ENCODE peak calls at places on chromosomes 1 and 21, in six cellular contexts. U is HepG2, S is GM12878, G is GM12892, W is K562, N is H1. F is an unnamed sample.
A peak's percentile ranks its signal among the peaks of the same experiment; 100 is the strongest.

GRCh38 chr1:216223521-216223920 is 199.7 kb downstream of the USH2A start:
- DNase-seq in U (no peak), S (no peak), G (no peak), W (no peak), N (no peak), F (no peak)

GRCh38 chr1:229033480-229033879 is 237.4 kb upstream of the RAB4A start:
- DNase-seq in U (no peak), S (no peak), G (no peak), W (no peak), N (no peak), F (no peak)

GRCh38 chr21:17613242-17613676 is 558 bp upstream of the BTG3 start:
- DNase-seq in U (no peak), S (no peak), G (no peak), W (no peak), N (no peak), F (peak; percentile 20)

GRCh38 chr1:18915341-18915740 is 13.0 kb upstream of the ALDH4A1 start:
- DNase-seq in U (no peak), S (no peak), G (no peak), W (no peak), N (no peak), F (no peak)

GRCh38 chr1:90614872-90615271 is 102.2 kb downstream of the BARHL2 start:
- DNase-seq in U (no peak), S (no peak), G (no peak), W (peak; percentile 15), N (no peak), F (no peak)

GRCh38 chr1:42146127-42146915 is 6.9 kb upstream of the GUCA2B start:
- DNase-seq in U (no peak), S (no peak), G (no peak), W (no peak), N (no peak), F (no peak)

GRCh38 chr1:247304046-247304445 is 27.6 kb downstream of the ZNF496 start:
- DNase-seq in U (no peak), S (no peak), G (no peak), W (no peak), N (no peak), F (no peak)

GRCh38 chr1:27504588-27505419 is 14.8 kb upstream of the WASF2 start:
- DNase-seq in U (peak; percentile 92), S (no peak), G (no peak), W (peak; percentile 67), N (no peak), F (no peak)

GRCh38 chr21:16588433-16588860 is 858.7 kb downstream of the USP25 start:
- DNase-seq in U (no peak), S (no peak), G (no peak), W (no peak), N (no peak), F (no peak)

GRCh38 chr1:59072017-59072947 is 224.6 kb upstream of the FGGY start:
- DNase-seq in U (no peak), S (no peak), G (no peak), W (no peak), N (no peak), F (no peak)

GRCh38 chr1:233172201-233172600 is 123.3 kb downstream of the PCNX2 start:
- DNase-seq in U (peak; percentile 11), S (no peak), G (no peak), W (no peak), N (no peak), F (no peak)

GRCh38 chr1:24861821-24862727 is 68.0 kb downstream of the RUNX3 start:
- DNase-seq in U (no peak), S (no peak), G (no peak), W (no peak), N (no peak), F (no peak)

GRCh38 chr1:55015123-55015522 is 16.4 kb downstream of the BSND start:
- DNase-seq in U (no peak), S (no peak), G (no peak), W (no peak), N (no peak), F (no peak)

GRCh38 chr1:78045850-78046778 is at the start of gene GIPC2:
- DNase-seq in U (peak; percentile 31), S (no peak), G (peak; percentile 34), W (no peak), N (no peak), F (peak; percentile 41)

GRCh38 chr1:64183985-64184440 is 19.4 kb upstream of the UBE2U start:
- DNase-seq in U (no peak), S (no peak), G (no peak), W (no peak), N (no peak), F (no peak)

GRCh38 chr1:159580340-159580739 is 7.3 kb upstream of the APCS start:
- DNase-seq in U (no peak), S (no peak), G (no peak), W (no peak), N (no peak), F (no peak)

GRCh38 chr1:89990976-89991831 is 3.7 kb upstream of the ZNF326 start:
- DNase-seq in U (no peak), S (no peak), G (no peak), W (no peak), N (no peak), F (no peak)

GRCh38 chr1:2322065-2322571 is 69.2 kb downstream of the MORN1 start:
- DNase-seq in U (peak; percentile 34), S (no peak), G (no peak), W (no peak), N (no peak), F (no peak)

GRCh38 chr1:73564294-73564693 is 633.7 kb downstream of the LRRIQ3 start:
- DNase-seq in U (no peak), S (no peak), G (no peak), W (no peak), N (no peak), F (no peak)

GRCh38 chr1:243407284-243408018 is 151.6 kb downstream of the SDCCAG8 start:
- DNase-seq in U (no peak), S (no peak), G (no peak), W (no peak), N (no peak), F (no peak)

GRCh38 chr1:50603274-50604271 is 180.3 kb upstream of the DMRTA2 start:
- DNase-seq in U (no peak), S (no peak), G (no peak), W (no peak), N (no peak), F (no peak)

GRCh38 chr1:54052470-54052933 is 502 bp downstream of the TMEM59 start:
- DNase-seq in U (peak; percentile 31), S (no peak), G (peak; percentile 29), W (peak; percentile 52), N (no peak), F (no peak)

GRCh38 chr1:100657876-100658715 is 61.4 kb upstream of the VCAM1 start:
- DNase-seq in U (peak; percentile 1), S (no peak), G (no peak), W (no peak), N (no peak), F (no peak)

GRCh38 chr1:200410566-200410878 is 686 bp upstream of the ZNF281 start:
- DNase-seq in U (no peak), S (no peak), G (no peak), W (no peak), N (no peak), F (no peak)

GRCh38 chr1:42311138-42311537 is 23.9 kb downstream of the FOXJ3 start:
- DNase-seq in U (no peak), S (no peak), G (no peak), W (no peak), N (no peak), F (no peak)

GRCh38 chr1:20350421-20350820 is 59.7 kb downstream of the VWA5B1 start:
- DNase-seq in U (no peak), S (no peak), G (no peak), W (no peak), N (no peak), F (no peak)

DNA sequence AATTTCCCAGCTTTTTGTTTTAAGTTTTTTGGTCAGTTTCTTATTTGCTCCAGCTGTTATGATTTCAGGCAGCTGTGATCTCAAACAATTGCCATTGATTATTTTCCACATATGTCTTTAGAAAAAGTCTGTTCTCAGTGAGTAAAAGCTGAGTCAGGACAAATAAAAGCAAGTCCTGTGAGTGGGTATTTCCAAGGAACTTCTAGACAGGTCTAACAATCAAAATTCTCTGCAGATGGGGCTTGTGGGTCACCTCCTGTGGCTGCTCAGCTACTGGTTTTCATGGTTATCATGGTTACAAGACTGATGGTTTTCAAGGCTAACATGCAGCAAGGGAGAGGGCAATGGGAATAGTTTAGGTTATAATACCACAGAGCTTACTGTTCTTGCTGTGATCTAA is 585.7 kb downstream of the LMO4 start:
- DNase-seq in U (no peak), S (no peak), G (no peak), W (no peak), N (no peak), F (no peak)
- TF ChIP-seq TAF1 in U (no peak), S (no peak), G (no peak), W (no peak), N (no peak), F (no peak)

GRCh38 chr21:33360871-33361602 is 36.3 kb downstream of the IFNAR1 start:
- DNase-seq in U (peak; percentile 50), S (peak; percentile 78), G (peak; percentile 49), W (peak; percentile 88), N (peak; percentile 65), F (peak; percentile 39)

GRCh38 chr21:33359446-33359845 is 34.7 kb downstream of the IFNAR1 start:
- DNase-seq in U (no peak), S (no peak), G (no peak), W (no peak), N (no peak), F (no peak)

GRCh38 chr21:33360281-33360680 is 35.5 kb downstream of the IFNAR1 start:
- DNase-seq in U (no peak), S (no peak), G (no peak), W (no peak), N (no peak), F (no peak)

GRCh38 chr21:33364830-33365229 is 38.4 kb upstream of the IFNGR2 start:
- DNase-seq in U (no peak), S (no peak), G (no peak), W (no peak), N (no peak), F (no peak)

DNA sequence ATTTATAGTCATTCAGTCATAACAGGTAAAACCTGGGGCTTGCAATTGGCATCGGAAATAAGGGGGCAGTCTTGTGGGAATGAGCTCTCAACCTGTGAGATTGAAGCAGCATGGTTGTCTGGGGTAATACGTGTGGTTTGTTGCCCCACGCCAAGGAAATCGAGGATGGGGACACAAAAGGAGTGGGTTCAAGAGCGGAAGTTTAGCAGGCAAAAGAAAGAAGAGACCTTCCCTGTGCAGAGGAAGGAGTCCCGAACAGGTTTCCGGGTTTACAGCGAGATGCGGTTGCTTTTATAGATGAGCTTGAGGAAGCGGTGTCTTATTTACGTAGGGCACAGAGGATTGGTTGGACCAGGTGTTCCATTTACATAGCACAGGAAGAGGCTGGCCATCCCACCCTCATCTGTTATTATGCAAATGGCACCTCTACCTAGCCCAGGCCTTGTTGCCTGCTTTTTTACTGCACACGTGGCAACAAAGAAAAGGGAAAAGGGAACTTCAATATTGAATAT is 37.3 kb downstream of the IFNAR1 start:
- DNase-seq in U (no peak), S (no peak), G (no peak), W (no peak), N (peak; percentile 56), F (no peak)
- TF ChIP-seq POLR2A in U (no peak), S (peak; percentile 86), G (peak; percentile 98), W (peak; percentile 73), N (peak; percentile 98), F (peak; percentile 99)

GRCh38 chr1:151060241-151061011 is at the start of gene MLLT11:
- DNase-seq in U (no peak), S (no peak), G (no peak), W (peak; percentile 49), N (no peak), F (no peak)
- TF ChIP-seq TAF1 in U (no peak), S (no peak), G (peak; percentile 46), W (peak; percentile 89), N (peak; percentile 49), F (no peak)

GRCh38 chr21:45643021-45643980 is at the start of gene PCBP3:
- DNase-seq in U (no peak), S (peak; percentile 66), G (peak; percentile 67), W (peak; percentile 98), N (peak; percentile 86), F (peak; percentile 89)
- TF ChIP-seq POLR2A in U (no peak), S (peak; percentile 65), G (peak; percentile 47), W (no peak), N (peak; percentile 49), F (no peak)

F was measured in GM12891.